ENCODE peak calls at places on chromosome 6, in six cellular contexts. H, Q, C, R, Z and G are unnamed samples.

GRCh38 chr6:1485678-1486077 is 96.3 kb downstream of the FOXF2 start:
- DNase-seq in C (no peak), H (no peak), R (no peak), Z (no peak), Q (peak), G (no peak)

GRCh38 chr6:8065519-8065911 is 1.3 kb upstream of the BLOC1S5 start:
- DNase-seq in Q (no peak), C (peak), R (no peak), Z (no peak), H (no peak), G (no peak)

GRCh38 chr6:113690255-113690956 is 166.7 kb upstream of the MARCKS start:
- DNase-seq in Z (peak), H (no peak), Q (no peak), C (peak), R (no peak), G (no peak)

GRCh38 chr6:46473866-46474265 is 17.4 kb downstream of the RCAN2 start:
- DNase-seq in Q (no peak), R (no peak), Z (no peak), C (no peak), H (no peak), G (no peak)

GRCh38 chr6:131281471-131282270 is 146.4 kb downstream of the AKAP7 start:
- DNase-seq in Z (no peak), Q (no peak), C (no peak), R (no peak), H (no peak), G (no peak)

GRCh38 chr6:142429195-142429594 is 127.4 kb downstream of the ADGRG6 start:
- DNase-seq in H (no peak), R (no peak), Z (no peak), Q (no peak), C (no peak), G (no peak)

GRCh38 chr6:154165488-154165887 is 126.4 kb downstream of the OPRM1 start:
- DNase-seq in Z (no peak), R (no peak), C (no peak), H (no peak), Q (no peak), G (no peak)

GRCh38 chr6:47033029-47033796 is 8.9 kb downstream of the ADGRF1 start:
- DNase-seq in R (no peak), Z (no peak), C (no peak), Q (no peak), H (no peak), G (no peak)

GRCh38 chr6:140956567-140957306 is 1176.0 kb upstream of the GJE1 start:
- DNase-seq in H (no peak), C (no peak), R (no peak), Q (no peak), Z (no peak), G (no peak)

GRCh38 chr6:55758156-55758942 is 117.0 kb downstream of the BMP5 start:
- DNase-seq in C (no peak), H (no peak), Z (peak), Q (no peak), R (no peak), G (no peak)

GRCh38 chr6:106377061-106377540 is 16.6 kb downstream of the CRYBG1 start:
- DNase-seq in Q (no peak), Z (no peak), R (no peak), H (no peak), C (no peak), G (no peak)

GRCh38 chr6:148557796-148558457 is 188.9 kb upstream of the UST start:
- DNase-seq in Q (no peak), C (no peak), H (no peak), R (no peak), Z (no peak), G (no peak)

GRCh38 chr6:87697581-87698552 is 4.2 kb downstream of the AKIRIN2 start:
- DNase-seq in C (no peak), R (no peak), Z (no peak), Q (no peak), H (no peak), G (no peak)

GRCh38 chr6:34005845-34006644 is 139.8 kb downstream of the GRM4 start:
- DNase-seq in H (peak), Z (no peak), C (no peak), R (no peak), Q (no peak), G (no peak)

GRCh38 chr6:27890351-27891299 is 21.6 kb downstream of the OR2B2 start:
- DNase-seq in R (peak), H (no peak), C (peak), Q (peak), Z (no peak), G (peak)

GRCh38 chr6:169786349-169786748 is 34.9 kb downstream of the ERMARD start:
- DNase-seq in Q (no peak), C (no peak), H (no peak), R (peak), Z (no peak), G (no peak)

GRCh38 chr6:23002044-23002619 is 432.8 kb downstream of the HDGFL1 start:
- DNase-seq in Q (no peak), H (peak), C (no peak), R (no peak), Z (no peak), G (no peak)

GRCh38 chr6:136127856-136128255 is 122.3 kb downstream of the MTFR2 start:
- DNase-seq in Q (no peak), R (no peak), Z (no peak), H (no peak), C (no peak), G (no peak)

GRCh38 chr6:92122746-92123145 is 1296.6 kb downstream of the EPHA7 start:
- DNase-seq in C (no peak), H (peak), Q (no peak), R (no peak), Z (peak), G (no peak)

GRCh38 chr6:12343440-12344162 is 53.4 kb downstream of the EDN1 start:
- DNase-seq in C (no peak), R (no peak), H (no peak), Q (no peak), Z (peak), G (no peak)

GRCh38 chr6:134352786-134353480 is 35.0 kb upstream of the SGK1 start:
- DNase-seq in H (no peak), Z (no peak), Q (no peak), C (no peak), R (no peak), G (no peak)

GRCh38 chr6:106082735-106083398 is 3.3 kb upstream of the PRDM1 start:
- DNase-seq in Q (no peak), Z (no peak), R (no peak), H (no peak), C (no peak), G (no peak)

GRCh38 chr6:140379919-140380318 is 1005.5 kb upstream of the CITED2 start:
- DNase-seq in H (no peak), R (no peak), Z (peak), Q (no peak), C (no peak), G (no peak)

GRCh38 chr6:35360349-35361138 is 18.2 kb downstream of the PPARD start:
- DNase-seq in C (no peak), Q (no peak), Z (peak), H (peak), R (peak), G (no peak)

GRCh38 chr6:53263915-53264314 is 84.8 kb downstream of the ELOVL5 start:
- DNase-seq in C (no peak), Q (no peak), H (no peak), R (no peak), Z (no peak), G (no peak)

GRCh38 chr6:110399219-110400071 is 15.9 kb downstream of the DDO start:
- DNase-seq in H (no peak), Q (no peak), Z (no peak), R (no peak), C (no peak), G (no peak)

GRCh38 chr6:75612921-75613534 is 11.3 kb downstream of the SENP6 start:
- DNase-seq in R (no peak), Z (peak), Q (no peak), C (no peak), H (no peak), G (no peak)

GRCh38 chr6:52610745-52611355 is 34.0 kb upstream of the TRAM2 start:
- DNase-seq in C (no peak), R (no peak), H (no peak), Q (peak), Z (peak), G (no peak)

DNA sequence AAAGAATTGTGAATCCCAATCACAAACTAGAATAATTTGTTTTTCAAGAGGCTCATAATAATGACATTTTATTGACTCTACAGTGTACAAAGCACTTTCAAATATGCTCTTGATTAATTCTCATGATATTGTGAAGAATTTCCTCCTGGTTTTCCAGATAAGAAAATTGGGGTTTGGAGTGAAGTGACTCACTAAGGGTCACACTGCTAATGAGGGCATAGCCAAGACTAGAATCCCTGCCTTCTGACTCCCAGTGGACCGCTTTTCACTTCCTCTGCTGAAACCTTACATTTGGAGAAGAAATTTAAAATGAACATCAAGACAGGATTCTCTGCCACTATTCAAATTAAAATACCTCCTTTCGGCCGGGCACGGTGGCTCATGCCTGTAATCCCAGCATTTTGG is 38.3 kb upstream of the LTV1 start:
- DNase-seq in C (no peak), R (no peak), Z (no peak), Q (no peak), H (no peak), G (peak)
- TF ChIP-seq ZNF274 in C (no peak), R (no peak), Z (no peak), Q (no peak), H (no peak), G (no peak)

DNA sequence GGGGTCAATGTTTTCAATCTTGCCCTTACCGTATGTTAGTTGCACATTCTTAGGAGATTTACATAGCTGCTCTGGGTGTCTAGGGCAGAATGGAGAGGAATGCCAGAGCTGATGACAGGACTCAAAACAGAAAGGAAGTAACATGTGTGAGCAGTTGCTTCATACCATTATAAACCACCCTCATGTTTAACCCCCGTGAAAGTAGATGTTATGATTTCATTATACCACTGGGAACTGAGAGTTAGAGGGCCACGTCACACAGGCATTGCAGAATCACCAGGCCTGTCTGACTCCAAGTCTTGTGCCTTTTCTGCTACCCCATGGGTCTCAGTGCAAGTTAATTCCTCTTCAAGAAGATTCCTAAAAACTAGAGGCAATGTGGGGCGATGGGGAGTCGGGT is 23.5 kb upstream of the SIM1 start:
- DNase-seq in C (no peak), Z (no peak), R (no peak), Q (no peak), H (no peak), G (no peak)
- TF ChIP-seq ZNF274 in C (no peak), Z (no peak), R (no peak), Q (no peak), H (no peak), G (no peak)

GRCh38 chr6:439681-440167 is 48.2 kb downstream of the IRF4 start:
- DNase-seq in C (no peak), Q (no peak), R (no peak), Z (no peak), H (no peak), G (no peak)
- TF ChIP-seq ZNF274 in C (no peak), Q (no peak), R (no peak), Z (no peak), H (no peak), G (no peak)

GRCh38 chr6:146984251-146984924 is 219.8 kb upstream of the STXBP5 start:
- DNase-seq in C (no peak), R (no peak), Q (no peak), Z (peak), H (no peak), G (no peak)

GRCh38 chr6:146985111-146985510 is 219.1 kb upstream of the STXBP5 start:
- DNase-seq in R (no peak), Q (no peak), C (no peak), H (no peak), Z (peak), G (peak)

GRCh38 chr6:146980900-146981329 is 223.3 kb upstream of the STXBP5 start:
- DNase-seq in R (no peak), Q (no peak), C (no peak), Z (peak), H (no peak), G (no peak)

GRCh38 chr6:146985966-146986365 is 218.3 kb upstream of the STXBP5 start:
- DNase-seq in C (no peak), H (no peak), Z (no peak), Q (no peak), R (no peak), G (no peak)

DNA sequence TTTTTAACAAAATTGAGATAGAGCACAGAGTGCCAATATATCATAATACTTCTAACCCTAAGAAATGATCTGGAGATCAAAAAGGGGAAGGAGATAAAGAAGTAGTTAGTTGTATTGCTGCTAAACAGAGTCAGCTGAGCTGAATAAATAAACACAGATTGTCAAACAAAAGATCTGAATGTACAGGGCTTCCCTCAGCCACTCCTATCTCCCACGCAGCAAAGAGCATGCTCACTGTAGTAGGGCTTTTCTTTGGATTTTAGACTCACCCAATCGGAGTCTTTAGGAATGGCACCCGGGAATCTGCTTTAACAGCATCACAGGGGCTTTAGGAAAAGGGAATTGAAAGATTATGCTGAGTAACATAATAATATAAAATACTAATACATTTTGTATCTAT is 222.2 kb upstream of the STXBP5 start:
- DNase-seq in C (no peak), Z (peak), Q (no peak), R (no peak), H (no peak), G (peak)
- TF ChIP-seq ZNF274 in C (no peak), Z (no peak), Q (no peak), R (no peak), H (no peak), G (no peak)

GRCh38 chr6:45377555-45378323 is at the start of gene SUPT3H:
- DNase-seq in R (peak), Q (peak), Z (peak), H (peak), C (peak), G (peak)

GRCh38 chr6:45376310-45377040 is 1.3 kb downstream of the SUPT3H start:
- DNase-seq in R (no peak), H (no peak), C (no peak), Z (no peak), Q (no peak), G (peak)

GRCh38 chr6:45378324-45378926 is 691 bp upstream of the SUPT3H start:
- DNase-seq in Q (no peak), H (no peak), C (no peak), Z (no peak), R (no peak), G (peak)

GRCh38 chr6:45377041-45377554 is 636 bp downstream of the SUPT3H start:
- DNase-seq in Z (peak), Q (no peak), H (no peak), R (no peak), C (peak), G (no peak)

GRCh38 chr6:45375449-45375848 is 2.3 kb downstream of the SUPT3H start:
- DNase-seq in C (no peak), R (no peak), Z (no peak), H (no peak), Q (no peak), G (no peak)
- TF ChIP-seq ZNF274 in C (no peak), R (no peak), Z (no peak), H (no peak), Q (no peak), G (no peak)

GRCh38 chr6:29679962-29680361 is 990 bp downstream of the ZFP57 start:
- DNase-seq in R (no peak), H (no peak), C (no peak), Q (no peak), Z (no peak), G (peak)

GRCh38 chr6:29678114-29678513 is 2.8 kb downstream of the ZFP57 start:
- DNase-seq in R (no peak), Z (no peak), Q (no peak), H (no peak), C (no peak), G (no peak)

GRCh38 chr6:29681811-29682210 is 859 bp upstream of the ZFP57 start:
- DNase-seq in H (no peak), C (no peak), Z (no peak), Q (no peak), R (no peak), G (no peak)

GRCh38 chr6:29680416-29680815 is 536 bp downstream of the ZFP57 start:
- DNase-seq in Q (no peak), Z (no peak), H (no peak), R (peak), C (no peak), G (no peak)

DNA sequence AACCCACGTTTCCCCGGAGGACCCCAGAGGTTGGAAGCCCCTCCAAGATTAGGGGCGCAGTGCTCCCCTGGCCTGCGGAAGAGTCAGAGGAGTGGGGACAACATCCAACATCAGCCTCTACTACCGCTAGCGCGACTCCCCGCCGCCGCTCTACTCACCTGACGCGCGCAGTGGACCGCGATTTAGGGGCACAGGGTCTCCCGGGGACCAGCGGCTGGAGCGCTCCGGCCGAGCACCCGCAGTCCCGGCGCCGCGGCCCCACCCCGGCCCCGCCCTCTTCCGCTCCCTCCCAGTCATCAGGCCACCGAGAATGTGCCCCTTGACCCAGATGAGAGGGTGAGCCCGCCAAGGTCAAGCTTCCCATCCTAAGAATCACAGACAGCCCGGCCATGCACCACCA is at the start of gene ZFP57:
- DNase-seq in Q (no peak), H (no peak), R (no peak), C (no peak), Z (no peak), G (no peak)
- TF ChIP-seq ZNF274 in Q (no peak), H (no peak), R (no peak), C (no peak), Z (no peak), G (no peak)

DNA sequence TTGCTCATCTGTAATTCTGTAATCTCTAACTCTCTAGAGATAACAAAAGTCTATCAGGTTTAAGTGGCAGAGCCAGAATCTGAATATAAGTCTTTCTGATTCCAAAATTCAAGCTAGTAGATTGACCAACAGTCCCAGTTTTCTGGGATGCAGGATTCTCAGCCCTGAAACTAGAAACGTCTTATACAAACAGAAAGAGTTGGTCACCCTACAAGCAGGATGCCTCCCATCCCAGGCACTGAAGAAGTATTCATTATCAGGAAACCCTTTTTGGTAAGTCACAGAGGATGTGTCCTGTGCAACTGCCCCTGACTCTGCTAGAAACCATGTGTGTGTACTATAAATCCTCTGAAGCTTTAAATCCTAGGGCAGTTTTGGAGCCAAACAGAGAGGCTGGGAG is 135.0 kb downstream of the CARMIL1 start:
- DNase-seq in R (no peak), Z (no peak), Q (no peak), C (no peak), H (no peak), G (no peak)
- TF ChIP-seq ZNF274 in R (no peak), Z (no peak), Q (no peak), C (no peak), H (no peak), G (no peak)

DNA sequence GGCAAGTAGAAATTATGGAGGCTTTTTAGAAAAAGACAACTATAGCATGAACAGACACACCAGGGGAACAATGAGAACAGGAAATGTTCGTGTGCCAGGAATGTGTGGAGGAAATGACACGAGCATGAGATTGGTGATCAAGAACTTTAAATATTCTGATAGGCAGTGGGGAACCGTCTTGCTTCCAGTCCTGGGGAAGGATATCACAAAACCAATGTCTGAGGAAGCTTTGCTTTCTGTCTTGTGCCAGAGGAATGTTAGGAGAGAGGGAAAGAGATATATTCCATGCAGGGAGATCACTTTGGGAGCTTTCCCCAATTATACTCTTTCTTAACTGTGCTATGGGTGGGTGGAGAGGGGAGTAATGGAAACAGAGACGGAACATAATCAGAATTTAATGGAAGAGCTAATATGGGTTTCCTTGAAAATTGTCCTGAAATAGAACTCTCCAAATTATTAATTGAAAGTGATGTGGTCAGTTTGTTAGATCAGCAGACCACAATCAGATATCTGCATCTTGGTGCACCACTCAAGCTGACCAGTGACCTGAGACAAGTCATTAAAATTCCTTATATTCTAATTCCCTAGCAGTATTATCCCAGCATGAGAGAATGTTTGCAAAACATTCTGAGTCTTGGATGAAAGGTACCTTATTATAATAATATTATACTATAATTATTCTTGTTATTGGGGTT is 178.2 kb downstream of the SOX4 start:
- DNase-seq in R (no peak), Z (no peak), H (no peak), Q (no peak), C (no peak), G (no peak)
- TF ChIP-seq ZNF274 in R (no peak), Z (no peak), H (no peak), Q (no peak), C (no peak), G (no peak)